ENCODE peak calls at places on chromosomes 4 and X, in four cellular contexts. One of them, this sample, is unnamed.

GRCh38 chrX:74420194-74421035 is 878 bp upstream of the SLC16A2 start:
- DNase-seq in fibroblast of lung: peak
- DNase-seq in CD8-positive, alpha-beta T cell: peak
- DNase-seq in cardiac muscle cell: peak
- DNase-seq in this sample: no peak

GRCh38 chr4:72896515-72896914 is 173.0 kb downstream of the COX18 start:
- DNase-seq in fibroblast of lung: peak
- DNase-seq in CD8-positive, alpha-beta T cell: no peak
- DNase-seq in cardiac muscle cell: peak
- DNase-seq in this sample: peak

GRCh38 chr4:177005801-177006230 is 213.1 kb upstream of the VEGFC start:
- DNase-seq in fibroblast of lung: peak
- DNase-seq in CD8-positive, alpha-beta T cell: no peak
- DNase-seq in cardiac muscle cell: peak
- DNase-seq in this sample: peak

GRCh38 chr4:48841045-48841827 is 10.3 kb downstream of the OCIAD1 start:
- DNase-seq in fibroblast of lung: no peak
- DNase-seq in CD8-positive, alpha-beta T cell: no peak
- DNase-seq in cardiac muscle cell: no peak
- DNase-seq in this sample: no peak

GRCh38 chr4:176011523-176011922 is 54.1 kb upstream of the WDR17 start:
- DNase-seq in fibroblast of lung: no peak
- DNase-seq in CD8-positive, alpha-beta T cell: no peak
- DNase-seq in cardiac muscle cell: no peak
- DNase-seq in this sample: no peak

GRCh38 chrX:73876897-73877296 is 313.9 kb downstream of the CHIC1 start:
- DNase-seq in fibroblast of lung: no peak
- DNase-seq in CD8-positive, alpha-beta T cell: no peak
- DNase-seq in cardiac muscle cell: no peak
- DNase-seq in this sample: no peak

GRCh38 chrX:65034292-65034640 is 58.0 kb upstream of the ZC4H2 start:
- DNase-seq in fibroblast of lung: no peak
- DNase-seq in CD8-positive, alpha-beta T cell: no peak
- DNase-seq in cardiac muscle cell: no peak
- DNase-seq in this sample: no peak

GRCh38 chr4:113684534-113685091 is 76.9 kb downstream of the CAMK2D start:
- DNase-seq in fibroblast of lung: peak
- DNase-seq in CD8-positive, alpha-beta T cell: no peak
- DNase-seq in cardiac muscle cell: peak
- DNase-seq in this sample: no peak

GRCh38 chrX:130330706-130331105 is 9.0 kb upstream of the SLC25A14 start:
- DNase-seq in fibroblast of lung: peak
- DNase-seq in CD8-positive, alpha-beta T cell: peak
- DNase-seq in cardiac muscle cell: peak
- DNase-seq in this sample: peak

DNA sequence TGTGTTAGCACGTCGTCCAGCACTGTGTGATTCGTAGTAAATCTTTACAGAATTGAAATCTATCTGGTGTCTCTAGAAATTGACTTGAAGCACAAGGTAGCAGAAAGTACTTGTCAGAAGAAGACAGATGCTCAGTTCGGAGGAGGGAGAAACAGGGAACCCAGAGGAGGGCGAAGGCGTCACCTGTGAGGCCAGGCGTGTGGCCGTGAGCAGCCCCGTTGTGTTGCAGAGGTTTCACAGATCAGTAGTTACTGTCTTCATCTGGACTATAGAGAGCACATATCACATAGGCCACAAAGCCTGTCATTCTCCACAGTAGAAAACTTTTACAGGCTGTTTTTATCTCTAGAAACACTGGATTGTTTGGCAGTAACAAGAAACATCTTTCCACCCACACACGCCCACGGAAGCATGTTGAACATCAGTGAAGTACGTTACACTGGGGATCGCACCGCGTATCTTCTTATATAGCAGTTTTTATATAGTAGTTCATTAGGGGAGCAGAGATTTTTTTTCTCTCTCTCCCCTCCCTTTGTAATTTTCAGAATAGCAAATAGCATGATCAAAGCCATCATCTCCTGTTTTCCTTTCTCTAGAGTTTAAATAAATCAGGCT is 48.1 kb upstream of the TLR3 start:
- DNase-seq in fibroblast of lung: no peak
- DNase-seq in CD8-positive, alpha-beta T cell: no peak
- DNase-seq in cardiac muscle cell: peak
- DNase-seq in this sample: no peak
- TF ChIP-seq CTCF in fibroblast of lung: no peak
- TF ChIP-seq CTCF in CD8-positive, alpha-beta T cell: no peak
- TF ChIP-seq CTCF in cardiac muscle cell: no peak
- TF ChIP-seq CTCF in this sample: no peak

GRCh38 chr4:139901516-139902327 is 236.1 kb downstream of the MGST2 start:
- DNase-seq in fibroblast of lung: peak
- DNase-seq in CD8-positive, alpha-beta T cell: no peak
- DNase-seq in cardiac muscle cell: no peak
- DNase-seq in this sample: no peak
- H3K4me3 ChIP-seq in fibroblast of lung: peak
- H3K4me3 ChIP-seq in CD8-positive, alpha-beta T cell: no peak
- H3K4me3 ChIP-seq in cardiac muscle cell: no peak
- H3K4me3 ChIP-seq in this sample: peak

DNA sequence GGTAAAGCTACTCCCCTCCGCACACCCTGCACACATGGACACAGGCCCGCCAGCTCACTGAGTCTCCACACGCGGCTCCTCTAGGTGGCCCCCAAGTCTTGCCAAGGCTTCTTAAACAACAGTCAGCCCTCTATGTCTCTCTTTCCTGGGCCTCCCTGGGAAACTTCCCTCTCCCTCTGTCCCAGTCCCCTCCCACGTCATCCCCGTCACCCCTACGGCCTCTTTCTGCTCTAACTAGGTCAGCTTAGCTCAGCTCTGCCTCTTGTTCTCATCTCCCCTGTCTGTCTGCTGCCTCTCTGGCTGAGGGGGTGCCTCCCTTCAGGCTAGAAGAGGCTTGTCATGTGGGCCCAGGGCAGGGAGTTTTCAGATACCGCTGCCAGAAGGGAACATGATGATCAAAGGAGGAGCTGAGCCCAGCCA is 38.8 kb downstream of the SEPTIN6 start:
- DNase-seq in fibroblast of lung: peak
- DNase-seq in CD8-positive, alpha-beta T cell: peak
- DNase-seq in cardiac muscle cell: peak
- DNase-seq in this sample: no peak
- TF ChIP-seq CTCF in fibroblast of lung: no peak
- TF ChIP-seq CTCF in CD8-positive, alpha-beta T cell: no peak
- TF ChIP-seq CTCF in cardiac muscle cell: peak
- TF ChIP-seq CTCF in this sample: no peak

GRCh38 chrX:1534321-1535168 is 2.4 kb downstream of the P2RY8 start:
- DNase-seq in fibroblast of lung: no peak
- DNase-seq in CD8-positive, alpha-beta T cell: peak
- DNase-seq in cardiac muscle cell: no peak
- DNase-seq in this sample: no peak

GRCh38 chrX:1533083-1533482 is 3.9 kb downstream of the P2RY8 start:
- DNase-seq in fibroblast of lung: no peak
- DNase-seq in CD8-positive, alpha-beta T cell: no peak
- DNase-seq in cardiac muscle cell: no peak
- DNase-seq in this sample: no peak

GRCh38 chrX:1535241-1536041 is 1.5 kb downstream of the P2RY8 start:
- DNase-seq in fibroblast of lung: no peak
- DNase-seq in CD8-positive, alpha-beta T cell: peak
- DNase-seq in cardiac muscle cell: no peak
- DNase-seq in this sample: no peak

GRCh38 chrX:1536712-1537030 is 314 bp downstream of the P2RY8 start:
- DNase-seq in fibroblast of lung: no peak
- DNase-seq in CD8-positive, alpha-beta T cell: no peak
- DNase-seq in cardiac muscle cell: no peak
- DNase-seq in this sample: no peak

DNA sequence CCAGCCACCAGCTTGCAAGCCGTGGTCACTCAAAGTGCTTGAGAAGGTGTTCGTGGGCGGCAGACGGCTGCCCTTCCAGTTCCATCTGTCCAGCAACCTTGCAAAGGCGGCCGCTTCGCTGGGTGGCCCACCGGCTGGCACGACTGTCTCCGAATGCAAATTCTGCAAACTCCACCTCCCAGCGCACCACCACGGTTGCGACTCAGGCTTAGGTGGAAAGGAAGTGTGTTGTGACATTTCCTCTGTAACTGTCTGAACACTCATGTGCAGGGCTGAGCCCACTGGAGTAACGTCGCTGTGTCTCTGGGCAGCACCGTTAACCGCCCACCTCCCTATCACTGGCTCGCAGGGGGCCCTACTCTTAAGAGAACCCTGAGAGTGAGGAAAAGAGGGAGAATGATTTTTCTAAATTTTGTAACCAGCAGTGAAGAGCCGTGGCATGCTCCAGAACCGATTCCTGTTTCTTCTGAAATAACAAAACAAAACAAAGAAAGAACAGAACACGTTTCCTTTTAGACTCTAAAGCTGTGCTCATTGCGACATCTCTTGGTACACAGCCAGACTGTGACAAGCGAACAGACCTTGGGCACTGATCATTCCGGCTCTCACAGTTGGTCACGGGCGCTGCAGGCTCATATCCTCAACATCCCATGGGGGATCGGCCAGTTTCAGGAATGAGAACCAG is at the start of gene P2RY8:
- DNase-seq in fibroblast of lung: no peak
- DNase-seq in CD8-positive, alpha-beta T cell: peak
- DNase-seq in cardiac muscle cell: peak
- DNase-seq in this sample: peak
- H3K4me3 ChIP-seq in fibroblast of lung: no peak
- H3K4me3 ChIP-seq in CD8-positive, alpha-beta T cell: peak
- H3K4me3 ChIP-seq in cardiac muscle cell: no peak
- H3K4me3 ChIP-seq in this sample: no peak

GRCh38 chr4:128579454-128579853 is 230.0 kb upstream of the JADE1 start:
- DNase-seq in fibroblast of lung: peak
- DNase-seq in CD8-positive, alpha-beta T cell: no peak
- DNase-seq in cardiac muscle cell: no peak
- DNase-seq in this sample: no peak

GRCh38 chr4:128589384-128589957 is 220.0 kb upstream of the JADE1 start:
- DNase-seq in fibroblast of lung: no peak
- DNase-seq in CD8-positive, alpha-beta T cell: no peak
- DNase-seq in cardiac muscle cell: no peak
- DNase-seq in this sample: no peak

GRCh38 chr4:128582319-128582948 is 227.1 kb upstream of the JADE1 start:
- DNase-seq in fibroblast of lung: no peak
- DNase-seq in CD8-positive, alpha-beta T cell: no peak
- DNase-seq in cardiac muscle cell: peak
- DNase-seq in this sample: no peak

GRCh38 chr4:128587382-128587781 is 222.1 kb upstream of the JADE1 start:
- DNase-seq in fibroblast of lung: no peak
- DNase-seq in CD8-positive, alpha-beta T cell: no peak
- DNase-seq in cardiac muscle cell: no peak
- DNase-seq in this sample: no peak

DNA sequence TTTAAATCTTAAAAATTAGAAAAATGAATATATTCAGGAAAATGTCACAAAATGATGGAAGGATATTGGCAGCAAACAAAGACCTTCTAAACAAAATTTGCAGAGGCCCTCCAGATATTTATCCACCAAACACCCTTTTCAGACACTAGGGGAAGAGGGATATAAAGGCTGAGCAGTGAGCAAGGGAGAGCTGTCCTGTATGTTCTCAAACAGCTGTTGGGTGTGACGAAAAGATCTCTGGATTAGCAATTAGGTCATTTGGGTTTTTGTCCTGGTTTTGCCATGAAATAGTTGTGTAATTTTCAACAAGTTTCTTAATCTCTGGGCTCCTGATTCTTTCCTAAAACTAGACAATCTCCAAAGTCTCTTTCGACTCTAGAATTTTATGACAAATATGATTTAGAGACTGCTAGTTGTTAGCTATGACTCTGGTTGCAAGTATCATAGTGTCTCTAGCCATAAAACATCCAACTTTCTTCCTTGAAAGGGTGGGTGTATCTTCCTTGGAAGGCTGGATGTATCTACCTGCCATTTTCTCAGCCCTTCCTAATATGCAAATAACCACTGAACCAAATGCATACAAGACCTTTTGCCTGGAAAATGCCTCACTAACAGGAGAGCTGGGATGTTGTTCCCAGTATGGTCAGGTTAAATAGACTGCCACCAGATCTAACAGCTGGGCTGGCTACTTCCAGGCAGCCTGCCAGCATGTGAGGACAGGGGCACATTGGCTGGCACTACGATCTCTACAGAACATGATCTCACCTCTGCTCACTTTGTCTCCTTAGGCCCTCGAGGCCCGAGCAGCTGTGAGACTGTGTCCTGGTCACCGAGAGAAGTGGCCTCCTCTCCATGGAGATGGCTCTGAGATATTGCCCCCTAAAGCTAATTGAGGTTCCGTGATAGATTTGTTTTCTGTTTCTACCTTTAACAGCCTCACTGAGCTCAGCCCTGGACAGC is 225.5 kb upstream of the JADE1 start:
- DNase-seq in fibroblast of lung: peak
- DNase-seq in CD8-positive, alpha-beta T cell: no peak
- DNase-seq in cardiac muscle cell: peak
- DNase-seq in this sample: no peak
- TF ChIP-seq CTCF in fibroblast of lung: no peak
- TF ChIP-seq CTCF in CD8-positive, alpha-beta T cell: no peak
- TF ChIP-seq CTCF in cardiac muscle cell: peak
- TF ChIP-seq CTCF in this sample: no peak

GRCh38 chrX:41276661-41277506 is 57.1 kb upstream of the DDX3X start:
- DNase-seq in fibroblast of lung: peak
- DNase-seq in CD8-positive, alpha-beta T cell: peak
- DNase-seq in cardiac muscle cell: no peak
- DNase-seq in this sample: no peak
- H3K4me3 ChIP-seq in fibroblast of lung: peak
- H3K4me3 ChIP-seq in CD8-positive, alpha-beta T cell: peak
- H3K4me3 ChIP-seq in cardiac muscle cell: peak
- H3K4me3 ChIP-seq in this sample: peak

DNA sequence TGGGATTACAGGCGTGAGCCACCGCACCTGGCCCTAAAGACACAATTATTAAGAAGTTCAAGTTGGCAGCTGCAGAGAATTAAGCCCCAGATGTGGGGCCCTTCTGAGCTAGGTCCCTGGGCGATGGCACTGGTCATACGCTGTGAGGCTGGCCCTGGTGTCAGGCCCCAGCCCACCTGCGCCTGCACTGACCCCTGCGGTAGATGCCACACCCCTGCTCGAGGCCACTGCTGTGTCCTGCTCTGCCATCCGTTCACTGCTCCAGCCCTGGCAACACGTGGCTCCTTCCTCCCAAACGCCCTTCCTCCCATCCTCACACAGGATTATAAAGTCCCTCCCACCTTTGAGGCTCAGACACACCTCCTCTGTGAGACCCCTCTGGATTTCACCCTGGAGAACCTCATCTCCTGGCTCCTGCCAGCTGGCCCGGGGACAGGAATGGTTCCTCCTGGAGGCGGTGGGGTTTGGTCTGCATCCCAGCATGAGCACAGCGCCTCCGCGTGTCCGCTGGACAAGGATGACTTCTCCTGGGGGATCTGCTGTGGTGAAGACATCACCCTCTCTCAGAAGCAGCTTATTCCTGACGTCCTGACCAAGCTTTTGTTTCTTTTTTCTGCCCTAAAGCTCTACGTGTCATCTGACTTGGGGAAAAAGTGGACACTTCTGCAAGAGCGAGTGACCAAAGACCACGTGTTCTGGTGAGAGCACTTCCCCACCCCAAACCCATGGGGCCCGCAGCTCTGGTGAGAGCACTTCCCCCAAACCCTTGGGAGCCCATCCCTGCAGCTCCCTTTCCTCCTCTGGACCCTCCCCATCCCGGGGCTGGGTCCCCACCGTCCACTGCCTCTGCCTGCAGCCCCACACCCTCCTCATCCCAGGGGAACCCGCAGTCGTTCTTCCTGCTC is 219.0 kb upstream of the PSAPL1 start:
- DNase-seq in fibroblast of lung: no peak
- DNase-seq in CD8-positive, alpha-beta T cell: no peak
- DNase-seq in cardiac muscle cell: peak
- DNase-seq in this sample: no peak
- TF ChIP-seq CTCF in fibroblast of lung: no peak
- TF ChIP-seq CTCF in CD8-positive, alpha-beta T cell: no peak
- TF ChIP-seq CTCF in cardiac muscle cell: peak
- TF ChIP-seq CTCF in this sample: no peak

GRCh38 chr4:106854970-106855369 is 181.1 kb downstream of the DKK2 start:
- DNase-seq in fibroblast of lung: peak
- DNase-seq in CD8-positive, alpha-beta T cell: no peak
- DNase-seq in cardiac muscle cell: no peak
- DNase-seq in this sample: no peak
- H3K4me3 ChIP-seq in fibroblast of lung: no peak
- H3K4me3 ChIP-seq in CD8-positive, alpha-beta T cell: no peak
- H3K4me3 ChIP-seq in cardiac muscle cell: no peak
- H3K4me3 ChIP-seq in this sample: no peak

This sample was measured in HFF-Myc.